ENCODE peak calls at places on chromosomes 2 and 18, in four cellular contexts. C, Q, D and P are unnamed samples.

GRCh38 chr2:179861027-179861776 is at the start of gene ZNF385B:
- DNase-seq in C (no peak), Q (no peak), D (no peak), P (peak; percentile 63)

GRCh38 chr2:134491796-134492441 is 226.9 kb downstream of the TMEM163 start:
- DNase-seq in C (no peak), Q (peak; percentile 18), D (no peak), P (no peak)

GRCh38 chr18:7946724-7947377 is 379.7 kb downstream of the PTPRM start:
- DNase-seq in C (no peak), Q (no peak), D (no peak), P (no peak)

GRCh38 chr2:228048838-228049490 is 132.5 kb downstream of the SPHKAP start:
- DNase-seq in C (no peak), Q (peak; percentile 49), D (no peak), P (peak; percentile 35)

GRCh38 chr2:67872481-67872880 is 190.3 kb downstream of the C1D start:
- DNase-seq in C (no peak), Q (no peak), D (no peak), P (no peak)

GRCh38 chr2:54673501-54673998 is 49.9 kb upstream of the EML6 start:
- DNase-seq in C (no peak), Q (no peak), D (no peak), P (no peak)

GRCh38 chr2:125516496-125517109 is 1139.4 kb upstream of the GYPC start:
- DNase-seq in C (peak; percentile 17), Q (peak; percentile 10), D (no peak), P (peak; percentile 40)

GRCh38 chr2:94874277-94874997 is 3.2 kb downstream of the TEKT4 start:
- DNase-seq in C (peak; percentile 87), Q (peak; percentile 50), D (no peak), P (peak; percentile 92)

GRCh38 chr2:26807788-26808460 is 22.1 kb downstream of the CENPA start:
- DNase-seq in C (no peak), Q (no peak), D (no peak), P (no peak)

GRCh38 chr2:109330056-109330455 is 201.1 kb downstream of the SH3RF3 start:
- DNase-seq in C (no peak), Q (no peak), D (no peak), P (no peak)

DNA sequence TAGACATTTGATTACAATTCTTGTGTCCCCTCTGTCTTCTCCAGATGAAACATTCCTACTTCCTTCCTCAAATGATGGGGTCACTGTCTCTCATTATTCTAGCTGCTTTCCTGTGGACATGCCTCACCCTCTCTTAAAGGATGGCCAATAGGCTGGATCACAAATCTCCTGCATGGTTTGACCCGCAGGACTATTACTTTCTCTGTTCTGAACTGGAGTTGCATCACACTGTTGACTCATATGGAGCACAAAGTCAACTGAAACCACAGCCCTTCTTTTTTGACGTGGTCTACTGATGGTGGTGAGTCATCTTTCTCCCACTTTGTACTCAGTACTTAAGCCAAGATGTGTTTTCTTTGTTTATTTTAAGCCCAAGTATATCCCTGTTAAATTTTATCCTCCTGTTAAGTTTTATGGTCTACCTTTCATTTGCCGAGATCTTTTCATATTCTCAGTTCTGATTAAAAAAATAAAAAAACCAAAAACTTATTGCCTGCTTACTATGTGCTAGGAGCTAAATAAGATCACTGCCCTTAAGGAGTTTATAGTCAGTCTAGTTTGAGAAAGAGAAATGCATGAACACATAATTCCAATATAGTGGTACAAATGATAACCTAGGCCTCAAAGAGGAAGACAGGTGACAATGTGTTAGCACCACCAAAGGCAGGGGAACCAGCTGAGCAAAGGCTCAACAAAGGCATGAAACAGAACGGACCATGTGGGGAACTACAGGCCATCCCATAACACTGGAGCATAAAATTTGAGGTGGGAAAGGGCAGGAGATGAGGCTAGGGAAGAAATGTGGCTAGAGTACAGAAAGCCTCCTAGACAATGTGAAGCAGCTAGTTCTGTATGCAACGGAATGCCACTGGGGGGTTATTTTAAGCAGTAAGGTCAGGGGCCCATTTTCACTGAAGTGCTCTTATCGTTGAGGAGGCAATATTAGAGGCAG is 67.6 kb upstream of the ZFP36L2 start:
- DNase-seq in C (peak; percentile 62), Q (peak; percentile 99), D (peak; percentile 90), P (no peak)
- TF ChIP-seq NR2C2 in C (no peak), Q (peak; percentile 78), D (no peak), P (no peak)

DNA sequence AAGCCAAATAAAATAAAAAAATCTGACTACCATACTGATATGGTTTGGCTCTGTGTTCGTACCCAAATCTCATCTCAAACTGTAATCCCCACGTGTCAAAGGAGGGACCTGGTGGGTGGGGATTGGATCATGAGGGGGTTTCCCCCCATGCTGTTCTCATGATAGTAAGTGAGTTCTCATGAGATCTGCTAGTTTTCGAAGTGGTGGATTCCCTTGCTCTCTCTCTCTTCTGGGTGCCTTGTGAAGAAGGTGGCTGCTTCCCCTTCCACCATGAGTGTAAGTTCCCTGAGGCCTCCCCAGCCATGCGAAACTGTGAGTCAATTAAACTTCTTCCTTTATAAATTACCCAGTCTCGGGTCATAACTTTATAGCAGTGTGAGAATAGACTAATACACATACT is 123.8 kb upstream of the WDSUB1 start:
- DNase-seq in C (no peak), Q (no peak), D (no peak), P (no peak)
- TF ChIP-seq TCF7 in C (no peak), Q (no peak), D (no peak), P (no peak)

DNA sequence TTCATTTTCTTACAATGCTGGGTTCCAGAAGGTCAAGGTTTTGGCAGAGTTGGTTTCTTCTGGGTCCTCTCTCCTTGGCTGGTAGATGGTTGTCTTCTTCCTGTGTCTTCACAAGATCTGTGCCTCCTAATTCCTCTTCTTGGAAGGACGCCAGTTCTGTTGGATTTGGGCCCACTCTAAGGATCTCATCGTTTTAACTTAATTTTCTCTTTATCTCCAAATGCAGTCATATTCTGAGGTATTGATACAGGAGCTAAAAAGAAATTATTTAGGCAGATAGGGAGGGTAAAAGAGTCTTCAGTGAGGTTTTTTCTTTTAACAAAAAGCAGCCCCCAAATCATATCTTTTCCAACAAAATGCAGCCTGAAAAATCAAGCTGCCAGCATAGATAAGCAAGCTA is 998.4 kb downstream of the SOCS6 start:
- DNase-seq in C (no peak), Q (no peak), D (no peak), P (no peak)
- TF ChIP-seq CREM in C (no peak), Q (no peak), D (no peak), P (no peak)

GRCh38 chr2:150517951-150518680 is 30.6 kb upstream of the RND3 start:
- DNase-seq in C (no peak), Q (no peak), D (no peak), P (no peak)
- TF ChIP-seq NR2C2 in C (no peak), Q (no peak), D (no peak), P (no peak)

DNA sequence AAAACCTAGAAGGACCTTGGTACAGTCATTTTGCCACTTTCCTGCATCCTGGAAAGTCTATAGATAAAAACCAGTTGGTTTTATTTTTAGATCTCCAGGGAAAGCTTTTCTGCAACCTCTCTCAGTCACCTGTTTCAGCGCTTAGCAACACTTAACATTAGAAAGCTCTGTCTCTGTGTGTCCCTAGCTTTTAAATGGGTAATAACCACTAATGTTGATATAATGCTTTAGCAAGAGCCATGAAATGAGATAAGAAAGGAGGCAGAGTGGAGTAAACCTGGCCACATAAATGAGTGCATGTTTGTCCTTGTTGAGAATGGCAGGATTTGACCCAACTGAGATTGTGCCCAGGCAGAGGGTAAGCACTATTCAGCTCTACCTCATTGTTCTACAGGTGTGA is 44.8 kb downstream of the MARCHF4 start:
- DNase-seq in C (no peak), Q (no peak), D (no peak), P (no peak)
- TF ChIP-seq TCF7 in C (no peak), Q (no peak), D (no peak), P (no peak)

DNA sequence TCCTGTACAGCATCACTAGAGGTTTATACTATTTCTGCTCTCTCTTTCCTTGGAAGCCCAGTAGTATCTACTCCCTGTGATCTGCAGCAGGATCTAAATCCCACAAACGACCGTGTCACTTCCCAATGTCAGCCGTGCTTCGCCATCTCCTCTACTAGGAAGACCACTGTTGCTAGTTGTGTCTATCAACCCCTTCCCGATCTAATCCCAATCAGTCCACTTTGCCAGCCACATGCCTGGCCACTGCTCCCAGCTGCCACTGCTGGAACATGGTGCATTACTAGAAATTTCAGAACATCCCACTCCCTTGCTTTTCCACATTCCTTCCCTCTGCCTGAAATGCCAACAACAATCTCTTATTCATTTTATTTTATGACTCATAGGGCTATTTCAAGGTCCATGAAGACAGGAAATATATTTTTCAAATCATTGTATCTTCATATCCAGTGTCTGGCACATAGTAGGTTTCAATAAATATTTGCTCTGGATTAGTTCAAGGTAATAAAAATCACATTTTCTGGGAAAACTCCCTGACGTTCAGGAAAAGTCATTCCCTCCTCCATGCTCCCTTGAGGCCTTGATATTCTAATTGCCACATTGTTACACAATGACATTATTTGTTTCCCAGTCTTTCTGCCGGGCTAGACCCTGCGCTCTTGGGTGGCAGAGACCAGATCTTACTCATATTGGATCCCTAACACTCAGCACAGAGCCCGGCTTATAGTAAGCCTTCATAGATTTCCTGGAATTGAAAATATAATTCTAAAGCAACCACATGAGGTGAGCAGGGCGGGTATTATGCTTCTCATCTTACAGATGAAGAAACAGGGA is 2.1 kb upstream of the TRIB2 start:
- DNase-seq in C (no peak), Q (no peak), D (no peak), P (no peak)
- TF ChIP-seq CREM in C (no peak), Q (no peak), D (no peak), P (no peak)